ENCODE peak calls at places on chromosomes 16 and 17, in seven cellular contexts. P is HFF-Myc; W is neural progenitor cell; R is activated CD8-positive, alpha-beta memory T cell treated with anti-CD3 and anti-CD28 coated beads for 4 hours; Z is midbrain; A is hippocampal formation; H is testis. G is an unnamed sample.

GRCh38 chr16:71883193-71883848 is 661 bp downstream of the ZNF821 start:
- DNase-seq in P (no peak), W (no peak), R (peak; percentile 55), Z (peak; percentile 36), A (no peak), H (peak; percentile 54), G (peak; percentile 12)

GRCh38 chr16:11583171-11583570 is 3.5 kb downstream of the LITAF start:
- DNase-seq in P (no peak), W (no peak), R (no peak), Z (no peak), A (no peak), H (no peak), G (no peak)

GRCh38 chr16:84950906-84951305 is 60.4 kb downstream of the ZDHHC7 start:
- DNase-seq in P (no peak), W (no peak), R (no peak), Z (no peak), A (no peak), H (no peak), G (peak; percentile 47)

GRCh38 chr16:4245400-4245799 is 3.5 kb upstream of the SRL start:
- DNase-seq in P (no peak), W (no peak), R (no peak), Z (no peak), A (no peak), H (no peak), G (no peak)

GRCh38 chr17:14745541-14745940 is 444.7 kb downstream of the HS3ST3B1 start:
- DNase-seq in P (no peak), W (no peak), R (no peak), Z (no peak), A (no peak), H (no peak), G (no peak)

GRCh38 chr16:17461951-17462729 is 8.6 kb downstream of the XYLT1 start:
- DNase-seq in P (no peak), W (peak; percentile 56), R (no peak), Z (no peak), A (no peak), H (no peak), G (no peak)

GRCh38 chr16:320206-320605 is 32.3 kb downstream of the AXIN1 start:
- DNase-seq in P (no peak), W (no peak), R (no peak), Z (no peak), A (no peak), H (no peak), G (no peak)

GRCh38 chr17:38535886-38536285 is 69.9 kb downstream of the SRCIN1 start:
- DNase-seq in P (no peak), W (no peak), R (no peak), Z (no peak), A (no peak), H (no peak), G (no peak)

GRCh38 chr16:84718-85452 is 6.9 kb downstream of the MPG start:
- DNase-seq in P (no peak), W (no peak), R (peak; percentile 34), Z (no peak), A (no peak), H (no peak), G (peak; percentile 93)

GRCh38 chr17:2302740-2303277 is 776 bp downstream of the SMG6 start:
- DNase-seq in P (no peak), W (peak; percentile 40), R (no peak), Z (no peak), A (no peak), H (no peak), G (no peak)

GRCh38 chr17:15377608-15378007 is 36.2 kb upstream of the TEKT3 start:
- DNase-seq in P (peak; percentile 46), W (peak; percentile 47), R (no peak), Z (peak; percentile 70), A (peak; percentile 69), H (no peak), G (peak; percentile 7)

GRCh38 chr17:61368832-61369468 is 30.7 kb upstream of the TBX2 start:
- DNase-seq in P (no peak), W (peak; percentile 60), R (no peak), Z (no peak), A (no peak), H (no peak), G (no peak)

GRCh38 chr16:30459456-30459855 is 13.1 kb upstream of the ITGAL start:
- DNase-seq in P (no peak), W (no peak), R (no peak), Z (no peak), A (no peak), H (no peak), G (no peak)

GRCh38 chr17:17140590-17140980 is 65.5 kb downstream of the PLD6 start:
- DNase-seq in P (no peak), W (no peak), R (no peak), Z (no peak), A (no peak), H (no peak), G (peak; percentile 68)